ENCODE peak calls at places on chromosomes 5 and 9, in ten cellular contexts. Y, D, E, Q, W, K, I, V, R and B are unnamed samples.

GRCh38 chr5:54988817-54989216 is 3.4 kb upstream of the ESM1 start:
- DNase-seq in Y (no peak), D (no peak), E (no peak), Q (no peak), W (no peak), K (no peak), I (no peak), V (no peak), R (no peak), B (no peak)

GRCh38 chr9:95954940-95955339 is 79.4 kb downstream of the ERCC6L2 start:
- DNase-seq in Y (no peak), D (no peak), E (no peak), Q (no peak), W (no peak), K (no peak), I (no peak), V (no peak), R (no peak), B (no peak)

GRCh38 chr5:134445841-134446818 is 34.4 kb upstream of the CDKN2AIPNL start:
- DNase-seq in Y (no peak), D (no peak), E (no peak), Q (no peak), W (no peak), K (no peak), I (no peak), V (no peak), R (no peak), B (no peak)

GRCh38 chr5:137733011-137733410 is 2.9 kb downstream of the KLHL3 start:
- DNase-seq in Y (no peak), D (no peak), E (no peak), Q (no peak), W (no peak), K (no peak), I (no peak), V (no peak), R (no peak), B (no peak)

GRCh38 chr5:141617682-141618029 is 1.1 kb downstream of the DIAPH1 start:
- DNase-seq in Y (no peak), D (no peak), E (no peak), Q (no peak), W (peak), K (no peak), I (no peak), V (no peak), R (no peak), B (no peak)

GRCh38 chr5:143064207-143064606 is 294.0 kb downstream of the ARHGAP26 start:
- DNase-seq in Y (no peak), D (no peak), E (peak), Q (peak), W (peak), K (no peak), I (no peak), V (no peak), R (peak), B (no peak)

GRCh38 chr9:85884236-85884635 is 56.7 kb upstream of the NAA35 start:
- DNase-seq in Y (no peak), D (no peak), E (no peak), Q (peak), W (peak), K (no peak), I (no peak), V (no peak), R (no peak), B (peak)

GRCh38 chr5:135035678-135036030 is 1.6 kb upstream of the PITX1 start:
- DNase-seq in Y (no peak), D (no peak), E (no peak), Q (no peak), W (no peak), K (no peak), I (no peak), V (peak), R (no peak), B (no peak)

GRCh38 chr9:976805-977360 is 428 bp downstream of the DMRT3 start:
- DNase-seq in Y (no peak), D (no peak), E (no peak), Q (peak), W (no peak), K (no peak), I (no peak), V (no peak), R (no peak), B (no peak)

GRCh38 chr5:92916036-92916435 is 665.0 kb downstream of the NR2F1-AS1 start:
- DNase-seq in Y (no peak), D (no peak), E (peak), Q (peak), W (peak), K (no peak), I (no peak), V (no peak), R (no peak), B (peak)

GRCh38 chr9:3337515-3337914 is 188.3 kb downstream of the RFX3 start:
- DNase-seq in Y (no peak), D (no peak), E (peak), Q (no peak), W (peak), K (peak), I (no peak), V (no peak), R (no peak), B (peak)

GRCh38 chr5:58012801-58013315 is 447.0 kb downstream of the PLK2 start:
- DNase-seq in Y (no peak), D (no peak), E (no peak), Q (no peak), W (no peak), K (no peak), I (no peak), V (no peak), R (no peak), B (no peak)

GRCh38 chr9:4262735-4263141 is 37.1 kb downstream of the GLIS3 start:
- DNase-seq in Y (no peak), D (no peak), E (peak), Q (peak), W (peak), K (no peak), I (no peak), V (no peak), R (peak), B (peak)

GRCh38 chr5:321726-322251 is 275 bp downstream of the AHRR start:
- DNase-seq in Y (peak), D (no peak), E (no peak), Q (no peak), W (no peak), K (no peak), I (no peak), V (no peak), R (no peak), B (no peak)

GRCh38 chr5:11182441-11183080 is 421.5 kb upstream of the DAP start:
- DNase-seq in Y (peak), D (peak), E (peak), Q (peak), W (peak), K (no peak), I (no peak), V (no peak), R (no peak), B (peak)

GRCh38 chr9:108776920-108777650 is 78.7 kb downstream of the ACTL7B start:
- DNase-seq in Y (no peak), D (no peak), E (peak), Q (no peak), W (peak), K (no peak), I (no peak), V (no peak), R (no peak), B (peak)

GRCh38 chr9:111237447-111237846 is 92.6 kb downstream of the OR2K2 start:
- DNase-seq in Y (peak), D (no peak), E (no peak), Q (no peak), W (no peak), K (no peak), I (no peak), V (no peak), R (no peak), B (no peak)

GRCh38 chr9:112180387-112180881 is 5.3 kb upstream of the SUSD1 start:
- DNase-seq in Y (peak), D (peak), E (no peak), Q (peak), W (no peak), K (no peak), I (no peak), V (no peak), R (no peak), B (no peak)

GRCh38 chr5:113514263-113514590 is 733 bp downstream of the YTHDC2 start:
- DNase-seq in Y (peak), D (no peak), E (no peak), Q (no peak), W (no peak), K (no peak), I (no peak), V (no peak), R (no peak), B (no peak)

GRCh38 chr5:56825222-56825824 is 10.0 kb downstream of the MAP3K1 start:
- DNase-seq in Y (no peak), D (no peak), E (no peak), Q (no peak), W (no peak), K (no peak), I (no peak), V (no peak), R (no peak), B (no peak)

GRCh38 chr9:137393176-137394150 is 29.5 kb downstream of the EXD3 start:
- DNase-seq in Y (no peak), D (no peak), E (no peak), Q (no peak), W (no peak), K (no peak), I (no peak), V (no peak), R (no peak), B (no peak)

GRCh38 chr9:133377721-133378216 is 1.6 kb downstream of the STKLD1 start:
- DNase-seq in Y (no peak), D (no peak), E (peak), Q (peak), W (no peak), K (no peak), I (no peak), V (no peak), R (no peak), B (peak)

GRCh38 chr9:116190997-116191396 is 37.4 kb downstream of the PAPPA start:
- DNase-seq in Y (no peak), D (no peak), E (peak), Q (no peak), W (peak), K (no peak), I (no peak), V (no peak), R (peak), B (peak)

GRCh38 chr5:172852490-172853354 is 18.7 kb downstream of the ERGIC1 start:
- DNase-seq in Y (no peak), D (peak), E (no peak), Q (peak), W (peak), K (no peak), I (no peak), V (no peak), R (no peak), B (no peak)

GRCh38 chr5:74423383-74423782 is 217.1 kb downstream of the ENC1 start:
- DNase-seq in Y (no peak), D (no peak), E (no peak), Q (no peak), W (no peak), K (no peak), I (no peak), V (no peak), R (no peak), B (no peak)

GRCh38 chr5:53480474-53481353 is at the start of gene FST:
- DNase-seq in Y (no peak), D (no peak), E (peak), Q (no peak), W (peak), K (no peak), I (peak), V (peak), R (no peak), B (peak)

GRCh38 chr9:85925493-85925892 is 15.5 kb upstream of the NAA35 start:
- DNase-seq in Y (no peak), D (no peak), E (no peak), Q (no peak), W (no peak), K (no peak), I (no peak), V (no peak), R (no peak), B (no peak)

GRCh38 chr9:2889023-2889422 is 45.1 kb upstream of the PUM3 start:
- DNase-seq in Y (no peak), D (no peak), E (no peak), Q (no peak), W (no peak), K (no peak), I (no peak), V (no peak), R (no peak), B (no peak)

GRCh38 chr9:116232425-116233159 is 79.0 kb downstream of the PAPPA start:
- DNase-seq in Y (no peak), D (no peak), E (peak), Q (peak), W (no peak), K (no peak), I (no peak), V (no peak), R (peak), B (peak)

GRCh38 chr5:35337332-35338168 is 107.3 kb upstream of the PRLR start:
- DNase-seq in Y (no peak), D (no peak), E (no peak), Q (no peak), W (no peak), K (no peak), I (no peak), V (no peak), R (no peak), B (no peak)

GRCh38 chr5:86824642-86825041 is 206.9 kb downstream of the COX7C start:
- DNase-seq in Y (no peak), D (no peak), E (no peak), Q (no peak), W (no peak), K (no peak), I (no peak), V (no peak), R (no peak), B (no peak)

GRCh38 chr9:35716236-35716635 is 15.8 kb downstream of the TLN1 start:
- DNase-seq in Y (no peak), D (no peak), E (no peak), Q (peak), W (no peak), K (no peak), I (no peak), V (no peak), R (no peak), B (no peak)

GRCh38 chr9:69317894-69318293 is 7.1 kb upstream of the ENTREP1 start:
- DNase-seq in Y (peak), D (no peak), E (no peak), Q (no peak), W (no peak), K (no peak), I (no peak), V (no peak), R (no peak), B (no peak)

GRCh38 chr9:95092321-95093072 is 225.0 kb downstream of the FANCC start:
- DNase-seq in Y (no peak), D (peak), E (peak), Q (no peak), W (peak), K (no peak), I (no peak), V (no peak), R (no peak), B (peak)

GRCh38 chr5:153919161-153919560 is 119.5 kb downstream of the FAM114A2 start:
- DNase-seq in Y (no peak), D (no peak), E (no peak), Q (no peak), W (no peak), K (peak), I (no peak), V (no peak), R (no peak), B (no peak)

GRCh38 chr5:77563475-77563874 is 71.4 kb upstream of the WDR41 start:
- DNase-seq in Y (no peak), D (no peak), E (peak), Q (no peak), W (no peak), K (no peak), I (no peak), V (no peak), R (no peak), B (peak)

GRCh38 chr5:159098285-159099048 is 1.2 kb downstream of the EBF1 start:
- DNase-seq in Y (no peak), D (no peak), E (no peak), Q (no peak), W (no peak), K (no peak), I (no peak), V (no peak), R (no peak), B (no peak)

DNA sequence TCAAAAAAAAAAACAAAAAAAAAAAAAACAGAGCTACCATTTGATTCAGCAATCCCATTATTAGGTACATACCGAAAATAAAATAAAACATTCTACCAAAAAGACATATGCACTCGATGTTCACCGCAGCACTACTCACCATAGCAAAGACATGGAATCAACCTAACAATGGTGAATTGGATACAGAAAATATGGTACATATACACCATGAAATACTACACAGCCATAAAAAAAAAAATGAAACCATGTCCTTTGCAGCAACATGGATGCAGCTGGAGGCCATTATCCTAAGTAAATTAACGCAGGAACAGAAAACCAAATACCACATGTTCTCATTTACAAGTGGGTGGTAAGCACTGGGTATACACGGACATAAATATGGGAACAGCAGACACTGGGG is 21.3 kb downstream of the MRPS27 start:
- DNase-seq in Y (no peak), D (no peak), E (no peak), Q (no peak), W (no peak), K (no peak), I (no peak), V (no peak), R (no peak), B (no peak)
- H3K4me3 ChIP-seq in Y (peak), D (no peak), E (no peak), Q (no peak), W (no peak), K (no peak), I (no peak), V (no peak), R (no peak), B (no peak)

GRCh38 chr5:150653145-150653761 is 7.8 kb upstream of the MYOZ3 start:
- DNase-seq in Y (no peak), D (no peak), E (no peak), Q (no peak), W (no peak), K (peak), I (no peak), V (no peak), R (no peak), B (peak)
- TF ChIP-seq CTCF in Y (no peak), D (no peak), E (peak), Q (no peak), W (peak), K (no peak), I (no peak), V (no peak), R (no peak), B (peak)

GRCh38 chr5:59274130-59274529 is 619.4 kb downstream of the PDE4D start:
- DNase-seq in Y (no peak), D (no peak), E (no peak), Q (no peak), W (no peak), K (no peak), I (no peak), V (no peak), R (no peak), B (no peak)
- H3K4me3 ChIP-seq in Y (no peak), D (no peak), E (no peak), Q (peak), W (no peak), K (peak), I (peak), V (peak), R (no peak), B (peak)

GRCh38 chr9:87497080-87497603 is 525 bp upstream of the DAPK1 start:
- DNase-seq in Y (no peak), D (no peak), E (no peak), Q (no peak), W (no peak), K (no peak), I (no peak), V (no peak), R (no peak), B (no peak)
- TF ChIP-seq CTCF in Y (no peak), D (no peak), E (no peak), Q (no peak), W (no peak), K (no peak), I (no peak), V (no peak), R (no peak), B (no peak)